ENCODE peak calls at places on chromosomes 7 and 10, in nine cellular contexts. W, P, X, E, C, Q, L, G and R are unnamed samples.

GRCh38 chr10:3668276-3668960 is 116.6 kb downstream of the KLF6 start:
- DNase-seq in C (peak), W (no peak), P (peak), G (peak), E (no peak), Q (peak), L (no peak), X (peak), R (no peak)

GRCh38 chr7:101507791-101508252 is 121.3 kb downstream of the MYL10 start:
- DNase-seq in W (no peak), L (no peak), P (no peak), Q (peak), E (peak), G (peak), C (no peak), X (no peak), R (peak)

GRCh38 chr7:145324081-145324480 is 488.2 kb upstream of the TPK1 start:
- DNase-seq in E (no peak), W (no peak), X (no peak), Q (no peak), C (no peak), G (no peak), L (no peak), P (no peak), R (no peak)

GRCh38 chr7:51316262-51316665 is 345 bp downstream of the COBL start:
- DNase-seq in P (no peak), Q (peak), C (no peak), W (no peak), X (no peak), L (no peak), E (no peak), G (peak), R (no peak)

GRCh38 chr7:92904292-92905131 is 68.1 kb upstream of the CDK6 start:
- DNase-seq in Q (no peak), W (no peak), E (no peak), X (no peak), G (peak), C (peak), P (peak), L (no peak), R (no peak)

GRCh38 chr7:80686576-80686975 is 48.1 kb downstream of the CD36 start:
- DNase-seq in G (no peak), X (no peak), W (no peak), P (no peak), L (no peak), Q (no peak), E (no peak), C (no peak), R (no peak)

GRCh38 chr10:129764011-129764900 is 199.8 kb downstream of the EBF3 start:
- DNase-seq in Q (no peak), P (no peak), E (no peak), C (no peak), L (no peak), G (no peak), W (no peak), X (peak), R (no peak)

GRCh38 chr7:20331231-20331880 is 656 bp downstream of the ITGB8 start:
- DNase-seq in E (peak), W (peak), P (no peak), X (peak), L (no peak), Q (peak), C (no peak), G (peak), R (no peak)

GRCh38 chr7:157808042-157808441 is 471.2 kb downstream of the DNAJB6 start:
- DNase-seq in C (no peak), Q (no peak), W (no peak), G (no peak), E (no peak), P (no peak), X (no peak), L (no peak), R (no peak)

GRCh38 chr7:142385528-142386340 is 127.9 kb upstream of the PRSS58 start:
- DNase-seq in X (peak), Q (peak), P (peak), G (peak), C (no peak), E (no peak), L (no peak), W (no peak), R (no peak)

GRCh38 chr7:143284591-143285453 is at the start of gene TMEM139:
- DNase-seq in P (no peak), C (no peak), W (no peak), G (peak), L (no peak), Q (no peak), X (no peak), E (no peak), R (no peak)

GRCh38 chr10:86252573-86252972 is 114.0 kb downstream of the GRID1 start:
- DNase-seq in L (no peak), G (no peak), C (no peak), P (no peak), E (no peak), X (no peak), W (no peak), Q (no peak), R (peak)

GRCh38 chr10:103042129-103042528 is 124.0 kb downstream of the CNNM2 start:
- DNase-seq in P (no peak), W (no peak), G (peak), C (no peak), X (no peak), E (no peak), L (no peak), Q (no peak), R (no peak)

GRCh38 chr10:124717911-124718734 is 26.1 kb downstream of the FAM53B start:
- DNase-seq in E (peak), Q (no peak), L (no peak), P (no peak), G (no peak), W (no peak), C (peak), X (no peak), R (no peak)

GRCh38 chr7:128299109-128299514 is 44.6 kb downstream of the RBM28 start:
- DNase-seq in L (no peak), E (no peak), P (no peak), G (peak), Q (no peak), C (no peak), X (no peak), W (no peak), R (no peak)

GRCh38 chr7:107150375-107151073 is 18.3 kb upstream of the HBP1 start:
- DNase-seq in Q (no peak), W (peak), C (peak), E (peak), P (no peak), X (peak), G (no peak), L (no peak), R (peak)

GRCh38 chr10:10797467-10797866 is 220.2 kb upstream of the CELF2 start:
- DNase-seq in P (no peak), X (no peak), Q (no peak), E (no peak), W (no peak), C (no peak), G (no peak), L (no peak), R (no peak)

GRCh38 chr7:111113263-111114017 is 22.5 kb downstream of the LRRN3 start:
- DNase-seq in Q (no peak), G (no peak), W (no peak), P (peak), X (no peak), L (no peak), C (no peak), E (no peak), R (no peak)

GRCh38 chr10:104256335-104257080 is 1.8 kb downstream of the GSTO1 start:
- DNase-seq in L (no peak), C (no peak), Q (no peak), E (no peak), X (no peak), G (no peak), P (no peak), W (no peak), R (no peak)

GRCh38 chr7:23530901-23531793 is 634 bp downstream of the TRA2A start:
- DNase-seq in X (no peak), C (peak), L (peak), G (peak), Q (peak), W (peak), P (no peak), E (peak), R (peak)

GRCh38 chr7:93964813-93965212 is 39.3 kb downstream of the BET1 start:
- DNase-seq in C (no peak), P (no peak), E (no peak), X (no peak), G (no peak), L (no peak), W (no peak), Q (no peak), R (no peak)

GRCh38 chr7:128705891-128706333 is 33.2 kb upstream of the CALU start:
- DNase-seq in L (no peak), W (no peak), G (peak), C (no peak), Q (no peak), P (no peak), E (no peak), X (no peak), R (no peak)

GRCh38 chr7:108224387-108224786 is 94.2 kb upstream of the LAMB4 start:
- DNase-seq in C (no peak), P (no peak), X (no peak), L (no peak), Q (no peak), G (no peak), E (no peak), W (no peak), R (no peak)

GRCh38 chr7:152865461-152865860 is 105.9 kb downstream of the ACTR3B start:
- DNase-seq in C (no peak), W (no peak), P (no peak), G (no peak), E (no peak), Q (no peak), L (no peak), X (no peak), R (no peak)

GRCh38 chr10:10330481-10330880 is 687.2 kb upstream of the CELF2 start:
- DNase-seq in L (no peak), C (no peak), X (no peak), E (no peak), G (no peak), Q (no peak), W (no peak), P (no peak), R (no peak)

GRCh38 chr10:54985732-54986131 is 184.7 kb upstream of the PCDH15 start:
- DNase-seq in L (no peak), C (no peak), Q (no peak), W (no peak), X (no peak), P (no peak), E (no peak), G (no peak), R (no peak)

GRCh38 chr10:19788075-19788686 is 28.1 kb upstream of the PLXDC2 start:
- DNase-seq in L (no peak), P (peak), E (no peak), Q (peak), X (no peak), W (no peak), G (no peak), C (no peak), R (no peak)

GRCh38 chr10:11742779-11743298 is 657 bp downstream of the ECHDC3 start:
- DNase-seq in Q (peak), C (no peak), L (no peak), X (peak), E (no peak), P (no peak), G (peak), W (no peak), R (no peak)

GRCh38 chr10:77405771-77406241 is 231.8 kb downstream of the KCNMA1 start:
- DNase-seq in P (peak), C (no peak), L (no peak), G (peak), Q (peak), X (peak), W (no peak), E (no peak), R (peak)

GRCh38 chr10:101301111-101301731 is 52.7 kb upstream of the BTRC start:
- DNase-seq in Q (peak), C (no peak), L (no peak), E (no peak), G (peak), W (no peak), X (no peak), P (no peak), R (peak)

GRCh38 chr10:121595806-121596667 is 2.2 kb downstream of the FGFR2 start:
- DNase-seq in L (peak), X (no peak), P (no peak), G (peak), W (peak), C (no peak), E (no peak), Q (no peak), R (no peak)

GRCh38 chr10:75987610-75988009 is 556.2 kb downstream of the LRMDA start:
- DNase-seq in L (no peak), P (no peak), G (no peak), C (no peak), X (no peak), E (no peak), W (no peak), Q (no peak), R (no peak)

GRCh38 chr7:159067870-159068787 is 76.5 kb downstream of the VIPR2 start:
- DNase-seq in X (peak), L (no peak), C (no peak), P (no peak), Q (no peak), W (peak), G (no peak), E (no peak), R (no peak)

GRCh38 chr7:123769371-123769770 is 20.6 kb upstream of the WASL start:
- DNase-seq in E (no peak), X (peak), C (no peak), Q (peak), G (no peak), W (no peak), L (no peak), P (no peak), R (no peak)

GRCh38 chr10:103373544-103373943 is 5.8 kb downstream of the TAF5 start:
- DNase-seq in G (no peak), W (no peak), Q (no peak), E (no peak), L (no peak), C (no peak), X (no peak), P (no peak), R (no peak)

GRCh38 chr7:74338366-74339108 is 49.3 kb downstream of the CLIP2 start:
- DNase-seq in P (no peak), W (no peak), E (no peak), C (no peak), Q (no peak), L (no peak), X (no peak), G (no peak), R (no peak)

GRCh38 chr10:127549009-127549408 is at the start of gene NPS:
- DNase-seq in E (no peak), P (no peak), W (no peak), L (no peak), G (no peak), C (no peak), X (no peak), Q (no peak), R (no peak)

GRCh38 chr10:101782811-101783735 is at the start of gene NPM3:
- DNase-seq in X (peak), G (peak), L (peak), P (peak), W (peak), C (peak), E (peak), Q (peak), R (peak)

GRCh38 chr10:35442592-35442991 is 106.3 kb downstream of the CCNY start:
- DNase-seq in L (no peak), X (no peak), E (no peak), W (no peak), G (no peak), Q (no peak), P (no peak), C (no peak), R (no peak)